ENCODE peak calls at places on chromosomes 5 and 9, in seven cellular contexts. O, S, Y, R, Q, C and H are unnamed samples.

GRCh38 chr9:125977223-125977622 is 230.1 kb downstream of the PBX3 start:
- DNase-seq in O (no peak), S (no peak), Y (peak; percentile 4), R (no peak), Q (no peak), C (no peak), H (no peak)

GRCh38 chr5:178241259-178241658 is 8.7 kb upstream of the PHYKPL start:
- DNase-seq in O (peak; percentile 20), S (no peak), Y (no peak), R (no peak), Q (no peak), C (no peak), H (no peak)

GRCh38 chr9:74573792-74574191 is 76.7 kb downstream of the RORB start:
- DNase-seq in O (no peak), S (no peak), Y (no peak), R (no peak), Q (no peak), C (no peak), H (no peak)

GRCh38 chr9:77807295-77807694 is 159.2 kb upstream of the GNA14 start:
- DNase-seq in O (no peak), S (no peak), Y (peak; percentile 93), R (no peak), Q (peak; percentile 93), C (no peak), H (peak; percentile 67)

GRCh38 chr9:34647651-34648050 is 1.2 kb downstream of the GALT start:
- DNase-seq in O (no peak), S (no peak), Y (no peak), R (no peak), Q (no peak), C (no peak), H (no peak)

GRCh38 chr5:143037708-143038107 is 267.5 kb downstream of the ARHGAP26 start:
- DNase-seq in O (no peak), S (no peak), Y (no peak), R (no peak), Q (no peak), C (no peak), H (no peak)

GRCh38 chr5:81232449-81233079 is 558 bp upstream of the CKMT2 start:
- DNase-seq in O (peak; percentile 90), S (no peak), Y (no peak), R (no peak), Q (no peak), C (no peak), H (no peak)

GRCh38 chr5:126334755-126335154 is 88.5 kb upstream of the GRAMD2B start:
- DNase-seq in O (no peak), S (no peak), Y (no peak), R (no peak), Q (no peak), C (no peak), H (no peak)

GRCh38 chr9:91657501-91657900 is 233.9 kb upstream of the NFIL3 start:
- DNase-seq in O (no peak), S (no peak), Y (no peak), R (no peak), Q (no peak), C (no peak), H (no peak)

GRCh38 chr9:91660295-91660589 is 236.6 kb upstream of the NFIL3 start:
- DNase-seq in O (no peak), S (no peak), Y (no peak), R (no peak), Q (no peak), C (no peak), H (no peak)

GRCh38 chr9:91655664-91656063 is 232.0 kb upstream of the NFIL3 start:
- DNase-seq in O (no peak), S (no peak), Y (no peak), R (no peak), Q (no peak), C (no peak), H (no peak)

GRCh38 chr9:91659529-91660294 is 236.1 kb upstream of the NFIL3 start:
- DNase-seq in O (no peak), S (no peak), Y (peak; percentile 55), R (no peak), Q (no peak), C (peak; percentile 48), H (peak; percentile 20)

DNA sequence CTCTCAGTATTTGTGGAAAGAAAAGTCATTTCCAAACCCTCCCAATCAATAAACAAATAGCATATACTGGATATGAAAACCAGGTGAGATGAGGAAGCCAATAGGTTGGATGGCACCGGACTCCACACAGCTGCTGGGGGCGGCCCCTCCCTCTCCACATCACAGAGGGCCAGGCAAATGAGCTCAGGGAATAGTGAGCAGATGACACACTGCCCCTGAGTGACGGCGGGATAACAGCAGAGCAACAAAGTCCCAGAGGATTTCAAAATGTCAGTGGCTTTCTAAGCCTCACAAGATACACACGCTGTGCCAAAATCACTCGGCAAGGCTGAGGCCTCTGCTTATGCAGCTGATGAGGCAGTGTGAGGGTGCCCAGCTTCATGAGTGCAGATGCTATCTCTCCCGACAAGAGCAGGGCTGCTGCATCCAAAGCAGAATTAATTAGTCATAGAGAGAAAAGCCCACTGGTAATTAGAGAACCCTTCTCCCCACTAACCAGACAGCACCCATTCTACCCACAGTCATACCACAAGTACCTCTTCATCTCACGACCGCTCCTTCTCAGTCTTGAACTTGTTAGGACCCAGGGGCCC is 235.0 kb upstream of the NFIL3 start:
- DNase-seq in O (peak; percentile 26), S (no peak), Y (no peak), R (no peak), Q (no peak), C (no peak), H (no peak)
- H3K27me3 ChIP-seq in O (no peaks in the 10 kb centered on the region), S (peaks cover 7% of the 10 kb centered on the region), Y (peaks cover 5% of the 10 kb centered on the region), R (no peaks in the 10 kb centered on the region), Q (peaks cover 1% of the 10 kb centered on the region), C (no peaks in the 10 kb centered on the region), H (peaks cover 4% of the 10 kb centered on the region)

GRCh38 chr5:115419794-115420585 is 123.5 kb upstream of the CCDC112 start:
- DNase-seq in O (no peak), S (no peak), Y (peak; percentile 95), R (no peak), Q (peak; percentile 91), C (peak; percentile 81), H (peak; percentile 85)

GRCh38 chr5:115417076-115417475 is 120.6 kb upstream of the CCDC112 start:
- DNase-seq in O (no peak), S (no peak), Y (no peak), R (no peak), Q (no peak), C (no peak), H (no peak)

GRCh38 chr5:115415143-115415491 is 118.7 kb upstream of the CCDC112 start:
- DNase-seq in O (peak; percentile 36), S (no peak), Y (peak; percentile 82), R (no peak), Q (no peak), C (peak; percentile 9), H (no peak)

GRCh38 chr5:115418788-115419187 is 122.3 kb upstream of the CCDC112 start:
- DNase-seq in O (no peak), S (no peak), Y (no peak), R (no peak), Q (no peak), C (no peak), H (no peak)

DNA sequence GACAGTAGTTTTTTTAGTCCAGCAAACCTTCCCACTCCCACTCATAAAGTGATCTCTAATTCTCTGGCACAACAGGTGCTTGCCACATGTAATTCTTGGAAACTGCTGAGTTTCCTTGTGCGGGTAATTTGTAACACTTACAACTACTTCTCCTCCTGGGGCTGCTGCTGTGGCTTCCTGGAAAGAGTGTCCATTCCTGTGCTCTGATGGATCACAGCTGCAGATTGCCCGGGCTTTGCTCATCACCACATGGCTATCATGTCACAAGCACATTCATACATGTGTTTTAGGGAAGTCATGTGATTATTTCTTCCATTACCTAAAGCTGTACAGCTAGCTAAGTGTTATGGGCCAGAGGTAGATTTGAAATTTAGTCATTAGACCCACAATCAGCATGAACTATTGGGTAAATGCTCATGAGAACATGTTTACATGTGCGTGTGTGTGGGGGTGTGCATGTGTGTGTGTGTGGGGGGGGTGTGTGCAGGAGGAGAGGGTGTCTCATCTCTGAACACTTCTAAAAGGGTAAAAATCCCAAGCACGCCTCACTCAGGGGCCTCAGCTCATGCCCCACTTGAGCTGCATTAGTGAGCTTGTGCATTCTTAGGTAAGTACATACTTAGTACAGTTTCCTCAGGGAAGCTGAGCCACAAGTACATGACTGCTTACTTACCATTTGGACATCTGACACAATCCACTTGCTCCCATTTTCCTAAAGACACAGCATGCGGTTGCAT is 118.1 kb upstream of the CCDC112 start:
- DNase-seq in O (no peak), S (no peak), Y (peak; percentile 99), R (no peak), Q (no peak), C (no peak), H (peak; percentile 98)
- H3K27ac ChIP-seq in O (no peak overlapping the region), S (no peak overlapping the region), Y (peak overlapping the region; percentile 7), R (no peak overlapping the region), Q (no peak overlapping the region), C (no peak overlapping the region), H (peak overlapping the region; percentile 73)

DNA sequence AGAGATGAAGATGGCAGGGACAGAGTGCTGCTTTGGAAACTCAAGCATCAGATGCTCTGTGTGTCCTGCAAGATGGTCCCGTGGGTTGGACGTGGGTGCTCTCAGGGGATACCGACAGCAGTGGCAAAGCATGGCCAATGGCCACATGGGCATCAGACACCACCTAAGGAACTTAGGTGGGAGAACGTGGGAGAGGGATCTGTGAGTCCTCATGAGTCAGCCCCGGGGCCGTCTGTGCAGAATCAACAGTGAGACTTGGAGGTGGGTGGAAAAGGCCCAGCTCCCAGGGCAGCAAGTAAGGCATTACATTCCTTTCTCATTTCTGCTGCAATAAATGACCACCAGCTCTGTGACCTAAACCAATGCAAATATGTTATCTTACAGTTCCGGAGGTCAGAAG is 77.0 kb downstream of the RAD23B start:
- DNase-seq in O (no peak), S (no peak), Y (peak; percentile 27), R (no peak), Q (no peak), C (no peak), H (no peak)
- H3K27me3 ChIP-seq in O (no peaks in the 10 kb centered on the region), S (no peaks in the 10 kb centered on the region), Y (no peaks in the 10 kb centered on the region), R (no peaks in the 10 kb centered on the region), Q (no peaks in the 10 kb centered on the region), C (no peaks in the 10 kb centered on the region), H (no peaks in the 10 kb centered on the region)

GRCh38 chr9:17862081-17862480 is 283.2 kb downstream of the SH3GL2 start:
- DNase-seq in O (no peak), S (no peak), Y (no peak), R (no peak), Q (no peak), C (no peak), H (no peak)
- H3K27ac ChIP-seq in O (no peak overlapping the region), S (no peak overlapping the region), Y (no peak overlapping the region), R (no peak overlapping the region), Q (no peak overlapping the region), C (no peak overlapping the region), H (no peak overlapping the region)